ENCODE peak calls at places on chromosomes 5 and 9, in four cellular contexts. X, V, O and J are unnamed samples.

GRCh38 chr5:93277001-93277400 is 304.0 kb downstream of the NR2F1-AS1 start:
- DNase-seq in V (no peak), O (no peak), X (no peak), J (no peak)

GRCh38 chr9:135295556-135296300 is 183.9 kb upstream of the PPP1R26 start:
- DNase-seq in X (no peak), O (no peak), V (no peak), J (no peak)

GRCh38 chr5:116002116-116002906 is 30.0 kb upstream of the ARL14EPL start:
- DNase-seq in X (no peak), V (no peak), O (no peak), J (peak; percentile 12)

GRCh38 chr9:113598451-113598850 is 134.9 kb downstream of the RGS3 start:
- DNase-seq in X (no peak), O (no peak), V (peak; percentile 30), J (no peak)

GRCh38 chr9:116154334-116154975 is 864 bp downstream of the PAPPA start:
- DNase-seq in V (peak; percentile 59), O (peak; percentile 24), X (no peak), J (no peak)

GRCh38 chr9:69674741-69675438 is 2.7 kb upstream of the APBA1 start:
- DNase-seq in V (no peak), O (no peak), X (no peak), J (peak; percentile 10)

GRCh38 chr5:139344177-139344576 is 2.5 kb downstream of the PAIP2 start:
- DNase-seq in X (no peak), O (no peak), V (no peak), J (no peak)

GRCh38 chr9:69421908-69422801 is 97.1 kb downstream of the ENTREP1 start:
- DNase-seq in O (no peak), V (peak; percentile 67), X (peak; percentile 12), J (no peak)

GRCh38 chr9:88052446-88052845 is 78.1 kb upstream of the CDK20 start:
- DNase-seq in X (no peak), O (no peak), V (no peak), J (no peak)

GRCh38 chr9:77166193-77166592 is 11.1 kb upstream of the VPS13A start:
- DNase-seq in V (no peak), X (no peak), O (no peak), J (no peak)

GRCh38 chr5:9835121-9835770 is 205.1 kb upstream of the TAS2R1 start:
- DNase-seq in O (no peak), X (no peak), V (no peak), J (no peak)

GRCh38 chr5:65142511-65143011 is 339.2 kb downstream of the ADAMTS6 start:
- DNase-seq in O (no peak), V (no peak), X (no peak), J (no peak)

GRCh38 chr5:36875051-36875788 is 1.3 kb upstream of the NIPBL start:
- DNase-seq in V (peak; percentile 73), X (peak; percentile 61), O (peak; percentile 52), J (no peak)

GRCh38 chr9:86036555-86036954 is 62.8 kb downstream of the GOLM1 start:
- DNase-seq in X (no peak), V (no peak), O (no peak), J (no peak)

GRCh38 chr5:177444106-177445051 is 2.2 kb upstream of the PRR7 start:
- DNase-seq in X (no peak), O (no peak), V (no peak), J (no peak)

GRCh38 chr9:16625831-16626230 is 244.6 kb downstream of the BNC2 start:
- DNase-seq in X (no peak), V (no peak), O (no peak), J (no peak)

GRCh38 chr5:139660916-139661814 is 13.0 kb downstream of the CXXC5 start:
- DNase-seq in V (peak; percentile 97), X (no peak), O (peak; percentile 82), J (peak; percentile 61)

GRCh38 chr5:150120617-150121447 is 34.5 kb upstream of the CSF1R start:
- DNase-seq in V (no peak), X (no peak), O (no peak), J (no peak)

GRCh38 chr9:104580562-104580961 is 11.6 kb downstream of the OR13C8 start:
- DNase-seq in V (no peak), O (no peak), X (no peak), J (no peak)

GRCh38 chr5:74418709-74419108 is 221.8 kb downstream of the ENC1 start:
- DNase-seq in O (no peak), X (no peak), V (no peak), J (no peak)

GRCh38 chr9:110752766-110753165 is 84.2 kb downstream of the MUSK start:
- DNase-seq in V (no peak), O (no peak), X (no peak), J (peak; percentile 97)

GRCh38 chr5:120405923-120406322 is 58.2 kb upstream of the PRR16 start:
- DNase-seq in V (no peak), X (no peak), O (no peak), J (no peak)

GRCh38 chr9:120299785-120300184 is 280.2 kb downstream of the CDK5RAP2 start:
- DNase-seq in X (no peak), V (no peak), O (no peak), J (no peak)

GRCh38 chr9:12604154-12604825 is 88.9 kb upstream of the TYRP1 start:
- DNase-seq in X (no peak), V (no peak), O (no peak), J (peak; percentile 53)

GRCh38 chr5:90548069-90548593 is 10.5 kb upstream of the ADGRV1 start:
- DNase-seq in O (no peak), X (no peak), V (no peak), J (peak; percentile 26)

GRCh38 chr5:142826093-142826492 is 55.9 kb downstream of the ARHGAP26 start:
- DNase-seq in V (no peak), X (no peak), O (no peak), J (no peak)

GRCh38 chr5:160769264-160769663 is 82.7 kb downstream of the ATP10B start:
- DNase-seq in X (no peak), V (no peak), O (no peak), J (no peak)

GRCh38 chr5:103889500-103890209 is 327.1 kb upstream of the NUDT12 start:
- DNase-seq in X (no peak), O (no peak), V (no peak), J (no peak)

GRCh38 chr5:32984851-32985250 is 273.7 kb downstream of the NPR3 start:
- DNase-seq in V (no peak), O (no peak), X (no peak), J (no peak)

GRCh38 chr9:99073347-99073746 is 31.6 kb upstream of the TGFBR1 start:
- DNase-seq in V (no peak), X (no peak), O (no peak), J (no peak)

GRCh38 chr5:36740259-36740898 is 134.0 kb downstream of the SLC1A3 start:
- DNase-seq in V (no peak), O (no peak), X (no peak), J (no peak)

GRCh38 chr9:86341007-86341491 is 13.2 kb downstream of the TUT7 start:
- DNase-seq in V (no peak), O (no peak), X (no peak), J (no peak)

GRCh38 chr5:122182491-122182921 is 53.2 kb downstream of the ZNF474 start:
- DNase-seq in V (no peak), O (no peak), X (no peak), J (peak; percentile 89)
- H3K27ac ChIP-seq in V (no peak overlapping the region), O (peak overlapping the region; percentile 35), X (no peak overlapping the region), J (peak overlapping the region; percentile 96)

GRCh38 chr5:173670130-173670591 is 53.7 kb upstream of the BOD1 start:
- DNase-seq in X (no peak), V (no peak), O (no peak), J (no peak)

GRCh38 chr5:173671121-173671949 is 54.9 kb upstream of the BOD1 start:
- DNase-seq in O (peak; percentile 47), X (no peak), V (peak; percentile 93), J (no peak)

GRCh38 chr5:173669483-173669882 is 53.0 kb upstream of the BOD1 start:
- DNase-seq in V (no peak), X (no peak), O (no peak), J (no peak)

GRCh38 chr5:173668910-173669309 is 52.5 kb upstream of the BOD1 start:
- DNase-seq in O (no peak), V (no peak), X (no peak), J (no peak)

DNA sequence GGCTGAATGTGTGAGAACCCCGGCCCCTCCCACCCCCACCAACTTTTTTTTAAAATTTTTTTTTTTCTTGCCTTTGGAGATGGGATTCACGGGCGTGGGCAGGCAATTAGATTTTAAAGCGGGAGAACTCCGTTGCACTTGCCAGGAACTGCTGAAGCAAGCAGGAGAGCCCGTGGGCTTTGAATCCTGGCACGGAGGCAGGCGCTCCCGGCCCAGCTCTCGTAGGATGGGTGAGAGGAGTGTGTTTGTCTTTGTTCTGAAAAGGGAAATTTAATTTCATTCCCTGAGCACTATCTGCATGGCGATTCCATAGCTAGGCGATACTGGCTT is 54.3 kb upstream of the BOD1 start:
- DNase-seq in V (no peak), O (no peak), X (no peak), J (no peak)
- H3K27ac ChIP-seq in V (peak overlapping the region; percentile 62), O (peak overlapping the region; percentile 46), X (no peak overlapping the region), J (no peak overlapping the region)

DNA sequence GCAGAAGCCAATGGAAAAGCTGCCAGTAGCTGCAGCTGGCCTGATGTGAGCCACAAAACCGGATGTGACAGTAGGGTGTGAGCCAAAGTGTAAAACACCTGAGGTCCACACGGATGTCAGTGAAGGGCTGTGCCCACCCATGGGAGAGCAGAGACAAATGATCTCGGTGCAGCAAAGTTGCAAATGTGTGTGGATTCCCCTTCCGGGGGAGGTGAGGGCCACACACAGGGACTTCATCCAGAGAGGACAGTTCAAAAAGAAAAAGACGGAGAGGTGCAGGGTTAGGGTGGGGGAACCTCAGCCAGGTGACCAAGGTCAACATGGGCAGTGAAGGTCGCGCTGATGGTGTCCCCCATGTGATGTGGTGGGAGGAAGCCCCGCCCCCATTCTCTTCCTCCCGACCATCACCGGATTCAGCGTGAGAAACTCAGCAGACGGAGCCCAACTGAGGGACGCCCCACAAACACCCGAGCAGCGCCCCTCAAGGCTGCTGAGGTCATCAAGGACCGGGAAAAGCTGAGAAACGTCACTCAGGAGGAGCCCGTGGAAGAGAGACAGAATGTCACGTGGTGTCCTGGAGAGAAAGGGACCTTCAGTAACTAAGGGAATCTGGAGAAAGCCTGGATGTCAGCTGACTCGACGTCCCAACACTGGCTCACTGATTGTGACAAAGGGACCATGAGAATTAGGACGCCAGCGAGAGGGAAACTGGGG is 11.4 kb upstream of the PTGDS start:
- DNase-seq in O (peak; percentile 15), V (no peak), X (no peak), J (no peak)
- H3K27ac ChIP-seq in O (no peak overlapping the region), V (no peak overlapping the region), X (peak overlapping the region; percentile 57), J (no peak overlapping the region)

DNA sequence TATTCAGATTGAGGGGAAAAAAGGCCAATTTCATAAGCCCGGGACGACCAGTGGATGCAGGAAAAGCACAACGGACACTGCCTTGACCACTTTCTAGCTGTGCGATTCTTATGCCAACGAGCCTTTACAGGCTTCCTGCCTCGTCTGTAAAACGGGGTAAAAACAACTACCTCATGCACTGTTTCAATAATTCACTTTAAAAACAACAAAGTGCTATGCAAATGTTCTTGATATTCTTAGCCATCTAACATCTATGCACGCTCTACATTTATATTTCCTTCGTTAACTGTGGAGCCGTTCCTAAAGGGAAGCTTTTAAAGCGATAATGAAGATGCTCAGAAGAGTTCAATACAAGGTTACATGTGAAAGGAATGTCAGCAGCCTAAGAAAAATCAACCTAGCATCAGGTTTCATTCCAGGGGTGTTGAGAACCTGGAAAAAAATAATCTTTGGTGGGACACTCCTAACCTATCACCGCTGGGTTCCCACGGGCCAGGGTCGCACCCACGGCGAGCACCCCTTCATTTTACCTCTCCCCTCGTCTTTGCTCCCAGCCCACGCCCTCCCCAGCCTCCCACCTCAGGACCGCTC is 995 bp downstream of the ARSB start:
- DNase-seq in X (no peak), V (no peak), O (no peak), J (no peak)
- H3K27ac ChIP-seq in X (peak overlapping the region; percentile 72), V (peak overlapping the region; percentile 96), O (peak overlapping the region; percentile 92), J (peak overlapping the region; percentile 76)